ENCODE peak calls at places on chromosomes 11 and 22, in ten cellular contexts. Y, J, S, F, Q, G, K, B, W and D are unnamed samples.
A peak's percentile ranks its signal among the peaks of the same experiment; 100 is the strongest.

GRCh38 chr11:100810146-100810545 is 123.1 kb downstream of the ARHGAP42 start:
- DNase-seq in F (no peak), K (no peak), B (no peak), Q (no peak), G (no peak), Y (no peak), S (no peak), J (no peak), W (no peak), D (no peak)

GRCh38 chr11:69293819-69294505 is at the start of gene MYEOV:
- DNase-seq in K (no peak), Q (no peak), W (peak; percentile 86), B (no peak), Y (no peak), G (peak; percentile 97), J (no peak), S (no peak), F (peak; percentile 67), D (peak; percentile 73)

GRCh38 chr11:57641011-57641410 is 8.7 kb downstream of the YPEL4 start:
- DNase-seq in K (peak; percentile 65), W (no peak), Q (no peak), J (no peak), Y (no peak), G (no peak), B (peak; percentile 68), F (no peak), S (no peak), D (peak; percentile 41)

GRCh38 chr11:10414659-10415058 is 40.4 kb upstream of the AMPD3 start:
- DNase-seq in Y (no peak), B (peak; percentile 80), G (no peak), F (no peak), J (no peak), Q (peak; percentile 63), K (no peak), S (peak; percentile 24), W (no peak), D (no peak)

GRCh38 chr22:32987081-32987631 is 71.0 kb downstream of the SYN3 start:
- DNase-seq in S (no peak), F (no peak), Y (no peak), K (no peak), W (no peak), B (no peak), G (peak; percentile 71), Q (no peak), J (no peak), D (no peak)

GRCh38 chr22:19756288-19757128 is 4.1 kb upstream of the TBX1 start:
- DNase-seq in S (no peak), B (no peak), W (no peak), Q (no peak), Y (no peak), F (peak; percentile 79), J (no peak), G (peak; percentile 50), K (peak; percentile 79), D (peak; percentile 83)

GRCh38 chr11:112525270-112525669 is 264.6 kb upstream of the PLET1 start:
- DNase-seq in Y (no peak), Q (peak; percentile 73), F (no peak), S (peak; percentile 7), G (no peak), B (peak; percentile 69), K (no peak), J (no peak), W (no peak), D (no peak)

GRCh38 chr11:76795285-76795935 is 12.3 kb downstream of the TSKU start:
- DNase-seq in J (no peak), G (no peak), Q (no peak), S (no peak), K (no peak), F (peak; percentile 22), Y (no peak), B (no peak), W (no peak), D (no peak)

GRCh38 chr22:48968201-48968959 is 859.3 kb downstream of the BRD1 start:
- DNase-seq in Q (no peak), K (peak; percentile 74), W (no peak), J (no peak), F (peak; percentile 26), S (no peak), B (no peak), Y (no peak), G (peak; percentile 8), D (no peak)

GRCh38 chr11:9210922-9211320 is 54.2 kb downstream of the DENND5A start:
- DNase-seq in Q (no peak), Y (no peak), W (no peak), B (no peak), K (no peak), F (no peak), S (no peak), G (no peak), J (no peak), D (no peak)

GRCh38 chr11:114259551-114259983 is 36.6 kb upstream of the NNMT start:
- DNase-seq in Q (no peak), K (no peak), B (peak; percentile 78), S (no peak), W (no peak), G (no peak), Y (no peak), J (no peak), F (no peak), D (no peak)

GRCh38 chr22:45009881-45010531 is at the start of gene PHF21B:
- DNase-seq in Y (no peak), F (peak; percentile 37), K (peak; percentile 83), B (peak; percentile 70), S (peak; percentile 57), W (no peak), J (no peak), G (peak; percentile 21), Q (no peak), D (no peak)

GRCh38 chr22:46338636-46339035 is 3.1 kb downstream of the TRMU start:
- DNase-seq in Q (no peak), K (no peak), G (no peak), Y (no peak), J (no peak), B (no peak), W (no peak), F (no peak), S (no peak), D (no peak)

GRCh38 chr11:117408356-117408755 is 80.7 kb downstream of the CEP164 start:
- DNase-seq in B (peak; percentile 26), Y (no peak), Q (no peak), W (no peak), J (no peak), S (no peak), G (no peak), K (no peak), F (no peak), D (peak; percentile 23)

GRCh38 chr11:130489716-130490115 is 41.3 kb downstream of the ADAMTS15 start:
- DNase-seq in G (no peak), Y (no peak), J (no peak), S (no peak), B (no peak), F (no peak), Q (no peak), K (no peak), W (no peak), D (peak; percentile 9)

GRCh38 chr11:97937501-97937900 is 1083.2 kb upstream of the CNTN5 start:
- DNase-seq in J (no peak), Y (no peak), S (no peak), G (no peak), W (no peak), F (no peak), Q (no peak), K (no peak), B (no peak), D (no peak)

GRCh38 chr22:50309601-50309991 is 2.1 kb upstream of the PLXNB2 start:
- DNase-seq in W (no peak), J (no peak), Q (no peak), Y (no peak), S (no peak), F (no peak), B (no peak), K (no peak), G (no peak), D (no peak)

GRCh38 chr11:44303401-44303938 is 6.5 kb downstream of the ALX4 start:
- DNase-seq in F (no peak), Q (no peak), G (no peak), B (peak; percentile 46), K (no peak), J (no peak), S (no peak), W (no peak), Y (no peak), D (no peak)
- H3K27me3 ChIP-seq in F (peaks cover 98% of the 10 kb centered on the region), Q (no peaks in the 10 kb centered on the region), G (peaks cover 10% of the 10 kb centered on the region), B (peaks cover 84% of the 10 kb centered on the region), K (peaks cover 90% of the 10 kb centered on the region), J (peaks cover 67% of the 10 kb centered on the region), S (peaks cover 25% of the 10 kb centered on the region), W (peaks cover 3% of the 10 kb centered on the region), Y (peaks cover 23% of the 10 kb centered on the region), D (no peaks in the 10 kb centered on the region)

GRCh38 chr22:38866024-38866398 is 6.0 kb downstream of the CBX6 start:
- DNase-seq in K (no peak), S (no peak), G (no peak), Y (no peak), Q (peak; percentile 16), W (no peak), B (peak; percentile 61), F (no peak), J (no peak), D (no peak)
- H3K4me1 ChIP-seq in K (peaks cover 10% of the 10 kb centered on the region), S (peaks cover 100% of the 10 kb centered on the region), G (peaks cover 7% of the 10 kb centered on the region), Y (peaks cover 96% of the 10 kb centered on the region), Q (peaks cover 69% of the 10 kb centered on the region), W (peaks cover 48% of the 10 kb centered on the region), B (peaks cover 95% of the 10 kb centered on the region), F (peaks cover 97% of the 10 kb centered on the region), J (peaks cover 14% of the 10 kb centered on the region), D (peaks cover 5% of the 10 kb centered on the region)

GRCh38 chr11:61571337-61571736 is 9.5 kb downstream of the SYT7 start:
- DNase-seq in W (no peak), K (no peak), J (no peak), Q (no peak), G (no peak), B (no peak), S (no peak), Y (no peak), F (no peak), D (no peak)
- H3K27me3 ChIP-seq in W (peaks cover 6% of the 10 kb centered on the region), K (peaks cover 11% of the 10 kb centered on the region), J (no peaks in the 10 kb centered on the region), Q (no peaks in the 10 kb centered on the region), G (peaks cover 29% of the 10 kb centered on the region), B (peaks cover 48% of the 10 kb centered on the region), S (no peaks in the 10 kb centered on the region), Y (no peaks in the 10 kb centered on the region), F (peaks cover 75% of the 10 kb centered on the region), D (no peaks in the 10 kb centered on the region)

GRCh38 chr11:118448294-118448693 is 12.0 kb downstream of the KMT2A start:
- DNase-seq in Q (no peak), B (no peak), J (no peak), W (no peak), S (no peak), G (no peak), Y (no peak), K (no peak), F (no peak), D (no peak)

GRCh38 chr11:118443590-118444218 is 7.4 kb downstream of the KMT2A start:
- DNase-seq in S (no peak), B (no peak), Y (no peak), J (no peak), F (no peak), W (no peak), K (no peak), Q (no peak), G (no peak), D (no peak)

GRCh38 chr11:118450451-118450850 is 14.2 kb downstream of the KMT2A start:
- DNase-seq in G (no peak), W (no peak), K (no peak), Q (no peak), F (no peak), J (no peak), Y (no peak), B (no peak), S (no peak), D (no peak)

GRCh38 chr11:118449316-118449918 is 13.1 kb downstream of the KMT2A start:
- DNase-seq in B (no peak), W (no peak), K (no peak), S (no peak), Y (no peak), Q (no peak), F (no peak), G (no peak), J (no peak), D (no peak)

GRCh38 chr11:118447423-118447822 is 11.1 kb downstream of the KMT2A start:
- DNase-seq in B (no peak), G (no peak), K (no peak), J (no peak), S (no peak), Q (no peak), F (no peak), W (no peak), Y (no peak), D (no peak)
- H3K4me1 ChIP-seq in B (peaks cover 12% of the 10 kb centered on the region), G (no peaks in the 10 kb centered on the region), K (peaks cover 4% of the 10 kb centered on the region), J (peaks cover 37% of the 10 kb centered on the region), S (peaks cover 41% of the 10 kb centered on the region), Q (peaks cover 23% of the 10 kb centered on the region), F (peaks cover 74% of the 10 kb centered on the region), W (peaks cover 33% of the 10 kb centered on the region), Y (peaks cover 40% of the 10 kb centered on the region), D (no peaks in the 10 kb centered on the region)